ENCODE peak calls at places on chromosomes 12 and 14, in five cellular contexts. K is stimulated activated CD8-positive, alpha-beta memory T cell treated with anti-CD3 and anti-CD28 coated beads, Interleukin-2, amount 100 ng/mL, for 1 hour; Y is foreskin fibroblast; F is Right ventricle myocardium superior; O is HFFc6. N is an unnamed sample.
A peak's percentile ranks its signal among the peaks of the same experiment; 100 is the strongest.

GRCh38 chr12:119372540-119372939 is 38.0 kb downstream of the CCDC60 start:
- DNase-seq in O (no peak), K (no peak), F (peak; percentile 45), Y (no peak), N (no peak)

GRCh38 chr12:42475055-42475454 is 114.5 kb downstream of the PRICKLE1 start:
- DNase-seq in Y (no peak), F (no peak), K (no peak), O (no peak), N (no peak)

GRCh38 chr12:117188961-117189724 is 1.1 kb downstream of the FBXO21 start:
- DNase-seq in F (no peak), Y (peak; percentile 59), O (peak; percentile 36), K (no peak), N (peak; percentile 67)

GRCh38 chr12:69354561-69355187 is 4.9 kb upstream of the YEATS4 start:
- DNase-seq in Y (no peak), O (no peak), F (no peak), K (no peak), N (no peak)

GRCh38 chr14:101098641-101099040 is 195.1 kb upstream of the RTL1 start:
- DNase-seq in O (no peak), F (no peak), Y (no peak), K (no peak), N (no peak)

GRCh38 chr12:71958056-71958455 is 19.4 kb downstream of the TPH2 start:
- DNase-seq in O (peak; percentile 45), F (no peak), Y (peak; percentile 30), K (no peak), N (no peak)

GRCh38 chr14:53881161-53881846 is 75.3 kb downstream of the BMP4 start:
- DNase-seq in F (no peak), K (no peak), Y (no peak), O (peak; percentile 66), N (no peak)

GRCh38 chr14:70653662-70654061 is 11.9 kb downstream of the TTC9 start:
- DNase-seq in K (no peak), Y (no peak), O (no peak), F (no peak), N (no peak)

GRCh38 chr14:99230271-99231141 is 41.5 kb downstream of the BCL11B start:
- DNase-seq in Y (no peak), K (peak; percentile 48), O (no peak), F (no peak), N (peak; percentile 18)

GRCh38 chr14:54774824-54775223 is 127.8 kb downstream of the GCH1 start:
- DNase-seq in O (no peak), F (no peak), K (no peak), Y (no peak), N (no peak)

GRCh38 chr12:112916270-112916669 is 9.5 kb downstream of the OAS1 start:
- DNase-seq in K (no peak), Y (peak; percentile 18), F (no peak), O (no peak), N (no peak)

GRCh38 chr12:54017845-54018607 is 9.2 kb downstream of the HOXC8 start:
- DNase-seq in O (peak; percentile 28), K (peak; percentile 35), Y (peak; percentile 93), F (peak; percentile 79), N (peak; percentile 93)

GRCh38 chr12:75177997-75178396 is 31.6 kb downstream of the KCNC2 start:
- DNase-seq in F (no peak), O (peak; percentile 85), K (no peak), Y (peak; percentile 95), N (peak; percentile 96)

GRCh38 chr12:57118711-57119271 is 7.6 kb upstream of the STAT6 start:
- DNase-seq in O (peak; percentile 67), Y (peak; percentile 61), F (peak; percentile 59), K (no peak), N (peak; percentile 75)

GRCh38 chr14:73323889-73324535 is 86.7 kb downstream of the PAPLN start:
- DNase-seq in Y (no peak), F (no peak), O (no peak), K (no peak), N (no peak)